ENCODE peak calls at places on chromosomes 6 and 20, in seven cellular contexts. S, H, A, D, O, I and M are unnamed samples.
A peak's percentile ranks its signal among the peaks of the same experiment; 100 is the strongest.

GRCh38 chr6:36289281-36290018 is 19.6 kb downstream of the PNPLA1 start:
- DNase-seq in S (peak; percentile 27), H (no peak), A (no peak), D (no peak), O (no peak), I (no peak), M (no peak)

GRCh38 chr6:132607544-132608233 is 16.4 kb downstream of the TAAR2 start:
- DNase-seq in S (peak; percentile 92), H (no peak), A (no peak), D (no peak), O (no peak), I (no peak), M (no peak)

GRCh38 chr20:53037621-53038020 is 65.5 kb downstream of the TSHZ2 start:
- DNase-seq in S (no peak), H (no peak), A (no peak), D (no peak), O (no peak), I (no peak), M (no peak)

GRCh38 chr20:24783631-24784492 is 165.2 kb upstream of the CST7 start:
- DNase-seq in S (no peak), H (no peak), A (no peak), D (peak; percentile 26), O (peak; percentile 20), I (no peak), M (peak; percentile 34)

GRCh38 chr6:166637001-166637400 is 9.9 kb upstream of the RPS6KA2 start:
- DNase-seq in S (no peak), H (no peak), A (no peak), D (no peak), O (no peak), I (no peak), M (no peak)

GRCh38 chr20:3165473-3166337 is 6.0 kb upstream of the FASTKD5 start:
- DNase-seq in S (peak; percentile 43), H (peak; percentile 85), A (no peak), D (peak; percentile 55), O (no peak), I (peak; percentile 65), M (peak; percentile 68)

GRCh38 chr6:45654673-45655072 is 276.9 kb upstream of the SUPT3H start:
- DNase-seq in S (no peak), H (no peak), A (no peak), D (no peak), O (no peak), I (no peak), M (no peak)

GRCh38 chr6:10402648-10403311 is 12.1 kb downstream of the TFAP2A start:
- DNase-seq in S (no peak), H (no peak), A (no peak), D (no peak), O (no peak), I (no peak), M (no peak)

GRCh38 chr6:7150381-7151064 is 42.8 kb downstream of the RREB1 start:
- DNase-seq in S (no peak), H (no peak), A (no peak), D (no peak), O (no peak), I (no peak), M (no peak)

GRCh38 chr6:106046116-106046853 is 39.9 kb upstream of the PRDM1 start:
- DNase-seq in S (no peak), H (no peak), A (no peak), D (no peak), O (no peak), I (no peak), M (no peak)

GRCh38 chr6:118581489-118581959 is 33.4 kb downstream of the PLN start:
- DNase-seq in S (peak; percentile 46), H (peak; percentile 81), A (no peak), D (no peak), O (no peak), I (peak; percentile 39), M (no peak)

GRCh38 chr6:130937942-130938604 is 110.9 kb downstream of the SMLR1 start:
- DNase-seq in S (no peak), H (peak; percentile 60), A (no peak), D (no peak), O (no peak), I (no peak), M (no peak)

DNA sequence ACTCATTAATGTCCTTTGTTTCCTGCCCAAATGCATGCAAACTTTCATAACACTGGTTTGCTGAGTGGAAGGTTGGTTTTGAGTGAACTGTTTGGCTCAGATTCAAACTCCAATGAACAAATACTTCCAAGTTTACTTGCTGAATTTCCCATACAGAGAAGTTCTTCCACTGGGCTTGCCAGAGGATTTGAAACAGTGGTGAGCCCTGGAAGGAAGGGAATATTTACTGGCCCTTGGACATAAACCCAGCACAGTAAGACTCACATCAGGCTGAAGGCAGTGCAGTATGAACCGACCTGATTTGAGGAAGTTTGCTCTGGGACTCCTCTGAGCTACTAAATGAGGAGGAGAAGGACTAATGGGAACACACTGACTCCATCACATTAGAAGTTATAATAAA is 3.8 kb downstream of the TRAF3IP2 start:
- DNase-seq in S (peak; percentile 42), H (peak; percentile 92), A (no peak), D (no peak), O (no peak), I (no peak), M (no peak)
- H3K4me1 ChIP-seq in S (peaks cover 5% of the 10 kb centered on the region), H (peaks cover 52% of the 10 kb centered on the region), A (peaks cover 51% of the 10 kb centered on the region), D (peaks cover 81% of the 10 kb centered on the region), O (peaks cover 11% of the 10 kb centered on the region), I (peaks cover 41% of the 10 kb centered on the region), M (peaks cover 6% of the 10 kb centered on the region)

GRCh38 chr6:17470953-17471335 is 77.5 kb downstream of the CAP2 start:
- DNase-seq in S (no peak), H (peak; percentile 93), A (no peak), D (no peak), O (no peak), I (no peak), M (no peak)

GRCh38 chr6:17470209-17470952 is 77.0 kb downstream of the CAP2 start:
- DNase-seq in S (no peak), H (peak; percentile 45), A (no peak), D (no peak), O (no peak), I (no peak), M (no peak)

GRCh38 chr6:17466707-17467106 is 73.3 kb downstream of the CAP2 start:
- DNase-seq in S (no peak), H (no peak), A (peak; percentile 7), D (no peak), O (no peak), I (no peak), M (no peak)

GRCh38 chr6:17472653-17473183 is 79.3 kb downstream of the CAP2 start:
- DNase-seq in S (peak; percentile 35), H (no peak), A (no peak), D (no peak), O (no peak), I (no peak), M (no peak)

DNA sequence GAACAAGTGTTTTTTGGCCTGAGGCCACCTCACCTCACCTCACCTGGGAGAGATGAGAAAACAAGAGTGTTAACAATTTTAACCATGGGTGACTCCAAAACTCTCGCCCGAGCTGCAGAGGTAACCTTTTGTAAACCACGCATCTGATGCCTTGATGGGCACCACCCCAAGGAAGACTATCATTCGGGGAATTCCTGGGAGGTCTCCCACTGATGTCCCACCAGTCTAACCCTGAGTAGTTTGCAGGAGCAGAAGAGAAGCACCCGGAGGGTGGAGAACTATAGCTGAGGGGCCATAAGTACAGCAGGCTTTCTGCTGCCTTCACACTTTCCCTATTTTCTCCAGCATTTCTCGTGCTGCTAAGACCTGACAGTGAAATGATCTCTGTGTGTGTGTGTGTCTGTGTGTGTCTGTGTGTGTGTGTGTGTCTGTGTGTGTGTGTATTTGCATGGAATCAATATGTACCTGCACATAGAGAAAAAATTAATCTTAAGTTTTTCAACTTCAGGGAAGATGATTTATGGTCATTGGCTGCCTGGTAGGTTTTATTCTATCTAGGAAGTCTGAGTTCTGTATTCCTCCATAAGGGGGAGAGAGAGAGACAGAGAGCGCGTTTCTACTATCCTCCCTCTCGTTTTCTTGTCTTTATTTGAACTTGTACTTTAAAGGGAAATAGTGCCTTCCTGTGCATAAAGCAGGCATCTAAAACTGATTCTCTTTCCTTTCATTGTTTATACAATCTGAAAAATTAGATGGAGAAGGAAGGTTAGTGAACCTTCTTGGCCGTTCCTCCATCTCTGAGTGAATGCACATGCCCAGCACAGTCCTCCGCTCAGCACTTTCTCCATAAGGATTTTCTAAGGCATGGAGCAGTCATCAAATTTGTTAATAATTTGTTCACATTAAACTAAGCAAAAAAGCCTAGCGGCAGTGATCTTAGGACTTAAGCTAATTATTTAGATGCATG is 75.9 kb downstream of the CAP2 start:
- DNase-seq in S (no peak), H (no peak), A (no peak), D (no peak), O (no peak), I (no peak), M (no peak)
- H3K4me1 ChIP-seq in S (peaks cover 4% of the 10 kb centered on the region), H (peaks cover 20% of the 10 kb centered on the region), A (peaks cover 49% of the 10 kb centered on the region), D (peaks cover 14% of the 10 kb centered on the region), O (no peaks in the 10 kb centered on the region), I (peaks cover 18% of the 10 kb centered on the region), M (no peaks in the 10 kb centered on the region)

GRCh38 chr6:137236581-137237355 is 17.6 kb upstream of the IFNGR1 start:
- DNase-seq in S (no peak), H (no peak), A (no peak), D (no peak), O (no peak), I (no peak), M (no peak)

GRCh38 chr6:137234505-137234863 is 15.3 kb upstream of the IFNGR1 start:
- DNase-seq in S (peak; percentile 83), H (no peak), A (no peak), D (no peak), O (no peak), I (peak; percentile 18), M (no peak)

GRCh38 chr6:137233561-137234504 is 14.6 kb upstream of the IFNGR1 start:
- DNase-seq in S (peak; percentile 95), H (peak; percentile 95), A (peak; percentile 49), D (no peak), O (no peak), I (peak; percentile 54), M (no peak)

GRCh38 chr6:137237413-137238170 is 18.4 kb upstream of the IFNGR1 start:
- DNase-seq in S (no peak), H (peak; percentile 71), A (peak; percentile 55), D (no peak), O (no peak), I (peak; percentile 12), M (no peak)

GRCh38 chr6:137235686-137236085 is 16.5 kb upstream of the IFNGR1 start:
- DNase-seq in S (no peak), H (no peak), A (no peak), D (no peak), O (no peak), I (no peak), M (no peak)
- H3K4me1 ChIP-seq in S (peaks cover 2% of the 10 kb centered on the region), H (no peaks in the 10 kb centered on the region), A (peaks cover 55% of the 10 kb centered on the region), D (peaks cover 74% of the 10 kb centered on the region), O (peaks cover 37% of the 10 kb centered on the region), I (peaks cover 17% of the 10 kb centered on the region), M (peaks cover 7% of the 10 kb centered on the region)

DNA sequence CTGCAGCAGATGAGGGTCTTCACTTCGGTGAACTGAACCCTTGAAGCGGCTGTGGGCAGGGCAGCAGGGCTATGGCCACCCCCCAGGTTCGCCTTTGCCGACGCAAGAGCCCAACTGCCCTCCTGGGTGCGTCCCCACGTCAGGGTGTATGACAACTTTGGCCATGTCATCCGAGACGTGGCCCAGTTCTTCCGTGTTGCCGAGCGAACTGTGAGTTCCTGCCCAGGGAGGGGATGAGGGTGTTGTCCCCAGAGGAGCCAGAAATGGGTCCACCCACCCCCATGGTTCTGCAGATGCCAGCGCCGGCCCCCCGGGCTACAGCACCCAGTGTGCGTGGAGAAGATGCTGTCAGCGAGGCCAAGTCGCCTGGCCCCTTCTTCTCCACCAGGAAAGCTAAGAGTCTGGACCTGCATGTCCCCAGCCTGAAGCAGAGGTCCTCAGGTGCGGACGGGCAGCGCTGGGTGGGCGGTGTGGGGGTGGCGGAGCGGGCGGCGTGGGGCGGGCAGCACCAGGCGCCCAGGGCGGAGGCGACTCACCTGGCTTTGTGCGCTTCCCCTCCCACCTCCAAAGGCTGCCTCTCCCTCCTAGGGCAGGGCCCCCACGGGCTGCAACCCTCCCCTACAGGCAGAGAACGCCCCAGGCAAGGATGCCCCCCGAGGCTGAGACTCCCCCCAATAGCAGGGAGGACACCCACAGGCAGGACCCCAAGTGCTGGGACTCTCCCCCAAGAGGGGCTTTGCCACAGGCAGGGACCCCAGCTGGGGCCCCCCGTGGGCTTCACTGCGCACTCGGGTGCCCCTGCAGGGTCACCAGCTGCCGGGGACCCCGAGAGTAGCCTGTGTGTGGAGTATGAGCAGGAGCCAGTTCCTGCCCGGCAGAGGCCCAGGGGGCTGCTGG is 6.2 kb upstream of the TNFRSF6B start:
- DNase-seq in S (no peak), H (no peak), A (no peak), D (no peak), O (no peak), I (no peak), M (no peak)
- H3K4me1 ChIP-seq in S (peaks cover 4% of the 10 kb centered on the region), H (peaks cover 7% of the 10 kb centered on the region), A (peaks cover 35% of the 10 kb centered on the region), D (peaks cover 55% of the 10 kb centered on the region), O (no peaks in the 10 kb centered on the region), I (no peaks in the 10 kb centered on the region), M (no peaks in the 10 kb centered on the region)